ENCODE peak calls at places on chromosomes 16 and 17, in ten cellular contexts. One of them, this sample, is unnamed. For H3K4me1, the result is how much of the 10 kb centered on the place peaks cover.

GRCh38 chr17:74037320-74037719 is 166.2 kb upstream of the RPL38 start:
- DNase-seq in ovary: no peak
- DNase-seq in heart right ventricle: peak
- DNase-seq in endodermal cell: peak
- DNase-seq in fibroblast of lung: no peak
- DNase-seq in CD8-positive, alpha-beta T cell: no peak
- DNase-seq in psoas muscle: no peak
- DNase-seq in A549: peak
- DNase-seq in mammary epithelial cell: peak
- DNase-seq in left ventricle myocardium inferior: no peak
- DNase-seq in this sample: no peak

GRCh38 chr17:73283841-73284282 is 22.2 kb upstream of the CPSF4L start:
- DNase-seq in left ventricle myocardium inferior: no peak
- DNase-seq in psoas muscle: peak
- DNase-seq in heart right ventricle: no peak
- DNase-seq in A549: no peak
- DNase-seq in endodermal cell: peak
- DNase-seq in fibroblast of lung: no peak
- DNase-seq in ovary: peak
- DNase-seq in CD8-positive, alpha-beta T cell: no peak
- DNase-seq in mammary epithelial cell: no peak
- DNase-seq in this sample: peak

GRCh38 chr16:30764816-30765465 is 2.8 kb downstream of the RNF40 start:
- DNase-seq in mammary epithelial cell: no peak
- DNase-seq in psoas muscle: no peak
- DNase-seq in endodermal cell: no peak
- DNase-seq in left ventricle myocardium inferior: no peak
- DNase-seq in A549: no peak
- DNase-seq in ovary: no peak
- DNase-seq in fibroblast of lung: no peak
- DNase-seq in CD8-positive, alpha-beta T cell: no peak
- DNase-seq in heart right ventricle: no peak
- DNase-seq in this sample: no peak

GRCh38 chr16:73018796-73019455 is 29.0 kb downstream of the ZFHX3 start:
- DNase-seq in endodermal cell: peak
- DNase-seq in heart right ventricle: no peak
- DNase-seq in mammary epithelial cell: no peak
- DNase-seq in A549: no peak
- DNase-seq in CD8-positive, alpha-beta T cell: no peak
- DNase-seq in fibroblast of lung: no peak
- DNase-seq in left ventricle myocardium inferior: no peak
- DNase-seq in ovary: no peak
- DNase-seq in psoas muscle: no peak
- DNase-seq in this sample: no peak

GRCh38 chr17:17890773-17891759 is 54.3 kb upstream of the SREBF1 start:
- DNase-seq in psoas muscle: peak
- DNase-seq in CD8-positive, alpha-beta T cell: peak
- DNase-seq in endodermal cell: peak
- DNase-seq in ovary: no peak
- DNase-seq in heart right ventricle: peak
- DNase-seq in left ventricle myocardium inferior: peak
- DNase-seq in A549: peak
- DNase-seq in fibroblast of lung: peak
- DNase-seq in mammary epithelial cell: peak
- DNase-seq in this sample: no peak

GRCh38 chr17:45228121-45228941 is 6.6 kb downstream of the FMNL1 start:
- DNase-seq in heart right ventricle: no peak
- DNase-seq in psoas muscle: peak
- DNase-seq in left ventricle myocardium inferior: no peak
- DNase-seq in mammary epithelial cell: no peak
- DNase-seq in fibroblast of lung: no peak
- DNase-seq in endodermal cell: peak
- DNase-seq in CD8-positive, alpha-beta T cell: peak
- DNase-seq in ovary: no peak
- DNase-seq in A549: peak
- DNase-seq in this sample: no peak

GRCh38 chr17:36682804-36683203 is 81.4 kb downstream of the MRM1 start:
- DNase-seq in ovary: no peak
- DNase-seq in CD8-positive, alpha-beta T cell: no peak
- DNase-seq in heart right ventricle: no peak
- DNase-seq in fibroblast of lung: no peak
- DNase-seq in endodermal cell: no peak
- DNase-seq in psoas muscle: no peak
- DNase-seq in left ventricle myocardium inferior: no peak
- DNase-seq in A549: no peak
- DNase-seq in mammary epithelial cell: no peak
- DNase-seq in this sample: no peak

GRCh38 chr16:68417711-68418301 is 30.5 kb downstream of the SMPD3 start:
- DNase-seq in heart right ventricle: peak
- DNase-seq in psoas muscle: no peak
- DNase-seq in A549: no peak
- DNase-seq in CD8-positive, alpha-beta T cell: peak
- DNase-seq in mammary epithelial cell: peak
- DNase-seq in ovary: no peak
- DNase-seq in left ventricle myocardium inferior: no peak
- DNase-seq in fibroblast of lung: no peak
- DNase-seq in endodermal cell: no peak
- DNase-seq in this sample: peak

GRCh38 chr16:10622036-10622921 is 41.9 kb upstream of the EMP2 start:
- DNase-seq in CD8-positive, alpha-beta T cell: no peak
- DNase-seq in ovary: no peak
- DNase-seq in fibroblast of lung: no peak
- DNase-seq in A549: no peak
- DNase-seq in endodermal cell: peak
- DNase-seq in psoas muscle: no peak
- DNase-seq in mammary epithelial cell: no peak
- DNase-seq in heart right ventricle: peak
- DNase-seq in left ventricle myocardium inferior: peak
- DNase-seq in this sample: no peak

GRCh38 chr16:85211247-85211910 is 99.1 kb upstream of the CIBAR2 start:
- DNase-seq in fibroblast of lung: peak
- DNase-seq in CD8-positive, alpha-beta T cell: no peak
- DNase-seq in heart right ventricle: no peak
- DNase-seq in ovary: peak
- DNase-seq in A549: no peak
- DNase-seq in left ventricle myocardium inferior: no peak
- DNase-seq in psoas muscle: no peak
- DNase-seq in endodermal cell: no peak
- DNase-seq in mammary epithelial cell: peak
- DNase-seq in this sample: no peak

GRCh38 chr16:69417537-69418199 is 6.8 kb upstream of the CYB5B start:
- DNase-seq in fibroblast of lung: peak
- DNase-seq in mammary epithelial cell: no peak
- DNase-seq in ovary: no peak
- DNase-seq in psoas muscle: no peak
- DNase-seq in endodermal cell: peak
- DNase-seq in heart right ventricle: no peak
- DNase-seq in left ventricle myocardium inferior: no peak
- DNase-seq in A549: peak
- DNase-seq in CD8-positive, alpha-beta T cell: no peak
- DNase-seq in this sample: no peak

GRCh38 chr17:45087496-45087975 is 26.4 kb downstream of the NMT1 start:
- DNase-seq in fibroblast of lung: peak
- DNase-seq in CD8-positive, alpha-beta T cell: no peak
- DNase-seq in left ventricle myocardium inferior: no peak
- DNase-seq in psoas muscle: peak
- DNase-seq in endodermal cell: no peak
- DNase-seq in A549: no peak
- DNase-seq in mammary epithelial cell: no peak
- DNase-seq in ovary: no peak
- DNase-seq in heart right ventricle: no peak
- DNase-seq in this sample: peak

DNA sequence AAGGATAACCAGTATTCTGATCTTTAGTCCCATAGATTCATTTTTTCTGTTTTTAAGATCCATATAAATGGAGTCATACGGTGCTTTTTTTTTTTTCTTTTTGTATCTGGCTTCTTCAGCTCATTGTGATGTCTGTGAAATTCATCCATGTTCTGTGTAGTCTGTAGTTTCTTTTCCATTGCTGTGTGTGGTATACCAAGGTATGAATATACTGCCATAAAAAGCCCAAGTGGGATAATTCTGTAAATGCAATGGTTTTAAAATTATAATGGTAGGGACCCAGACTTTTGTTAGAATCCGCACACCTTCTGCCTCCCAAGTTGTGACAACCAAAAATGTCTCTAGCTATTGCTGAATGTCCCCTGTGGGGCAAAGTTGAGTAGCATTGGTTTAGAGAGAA is 7.6 kb downstream of the NUP93 start:
- DNase-seq in endodermal cell: no peak
- DNase-seq in mammary epithelial cell: no peak
- DNase-seq in fibroblast of lung: no peak
- DNase-seq in left ventricle myocardium inferior: no peak
- DNase-seq in psoas muscle: no peak
- DNase-seq in A549: no peak
- DNase-seq in heart right ventricle: no peak
- DNase-seq in CD8-positive, alpha-beta T cell: no peak
- DNase-seq in ovary: no peak
- DNase-seq in this sample: no peak
- H3K27ac ChIP-seq in endodermal cell: no peak
- H3K27ac ChIP-seq in mammary epithelial cell: no peak
- H3K27ac ChIP-seq in fibroblast of lung: no peak
- H3K27ac ChIP-seq in left ventricle myocardium inferior: no peak
- H3K27ac ChIP-seq in psoas muscle: no peak
- H3K27ac ChIP-seq in A549: no peak
- H3K27ac ChIP-seq in heart right ventricle: no peak
- H3K27ac ChIP-seq in CD8-positive, alpha-beta T cell: no peak
- H3K27ac ChIP-seq in ovary: no peak
- H3K27ac ChIP-seq in this sample: no peak

GRCh38 chr16:35431829-35432663 is 1972.6 kb downstream of the TP53TG3F start:
- DNase-seq in fibroblast of lung: no peak
- DNase-seq in endodermal cell: peak
- DNase-seq in heart right ventricle: no peak
- DNase-seq in mammary epithelial cell: no peak
- DNase-seq in CD8-positive, alpha-beta T cell: no peak
- DNase-seq in ovary: no peak
- DNase-seq in A549: peak
- DNase-seq in left ventricle myocardium inferior: no peak
- DNase-seq in psoas muscle: no peak
- DNase-seq in this sample: no peak
- TF ChIP-seq CTCF in fibroblast of lung: peak
- TF ChIP-seq CTCF in endodermal cell: peak
- TF ChIP-seq CTCF in heart right ventricle: peak
- TF ChIP-seq CTCF in mammary epithelial cell: peak
- TF ChIP-seq CTCF in CD8-positive, alpha-beta T cell: no peak
- TF ChIP-seq CTCF in ovary: no peak
- TF ChIP-seq CTCF in A549: no peak
- TF ChIP-seq CTCF in left ventricle myocardium inferior: peak
- TF ChIP-seq CTCF in psoas muscle: peak
- TF ChIP-seq CTCF in this sample: no peak

GRCh38 chr17:15261818-15262290 is 3.3 kb downstream of the PMP22 start:
- DNase-seq in heart right ventricle: peak
- DNase-seq in fibroblast of lung: peak
- DNase-seq in psoas muscle: no peak
- DNase-seq in CD8-positive, alpha-beta T cell: no peak
- DNase-seq in endodermal cell: peak
- DNase-seq in A549: peak
- DNase-seq in mammary epithelial cell: peak
- DNase-seq in ovary: peak
- DNase-seq in left ventricle myocardium inferior: peak
- DNase-seq in this sample: no peak

GRCh38 chr17:15258113-15258512 is 7.0 kb downstream of the PMP22 start:
- DNase-seq in ovary: no peak
- DNase-seq in A549: no peak
- DNase-seq in endodermal cell: no peak
- DNase-seq in left ventricle myocardium inferior: no peak
- DNase-seq in heart right ventricle: no peak
- DNase-seq in CD8-positive, alpha-beta T cell: no peak
- DNase-seq in fibroblast of lung: no peak
- DNase-seq in mammary epithelial cell: no peak
- DNase-seq in psoas muscle: no peak
- DNase-seq in this sample: no peak

GRCh38 chr17:15261063-15261817 is 3.9 kb downstream of the PMP22 start:
- DNase-seq in mammary epithelial cell: peak
- DNase-seq in left ventricle myocardium inferior: peak
- DNase-seq in fibroblast of lung: peak
- DNase-seq in psoas muscle: peak
- DNase-seq in ovary: peak
- DNase-seq in CD8-positive, alpha-beta T cell: no peak
- DNase-seq in endodermal cell: peak
- DNase-seq in heart right ventricle: peak
- DNase-seq in A549: peak
- DNase-seq in this sample: peak

GRCh38 chr17:15262291-15263205 is 2.6 kb downstream of the PMP22 start:
- DNase-seq in fibroblast of lung: peak
- DNase-seq in mammary epithelial cell: peak
- DNase-seq in CD8-positive, alpha-beta T cell: no peak
- DNase-seq in left ventricle myocardium inferior: peak
- DNase-seq in endodermal cell: peak
- DNase-seq in psoas muscle: peak
- DNase-seq in heart right ventricle: peak
- DNase-seq in A549: peak
- DNase-seq in ovary: peak
- DNase-seq in this sample: peak

GRCh38 chr17:15260376-15261062 is 4.6 kb downstream of the PMP22 start:
- DNase-seq in A549: peak
- DNase-seq in mammary epithelial cell: peak
- DNase-seq in fibroblast of lung: peak
- DNase-seq in heart right ventricle: peak
- DNase-seq in psoas muscle: peak
- DNase-seq in endodermal cell: peak
- DNase-seq in CD8-positive, alpha-beta T cell: peak
- DNase-seq in left ventricle myocardium inferior: peak
- DNase-seq in ovary: peak
- DNase-seq in this sample: peak
- H3K4me1 ChIP-seq in A549: under half
- H3K4me1 ChIP-seq in mammary epithelial cell: half or more
- H3K4me1 ChIP-seq in fibroblast of lung: under half
- H3K4me1 ChIP-seq in heart right ventricle: half or more
- H3K4me1 ChIP-seq in psoas muscle: half or more
- H3K4me1 ChIP-seq in endodermal cell: under half
- H3K4me1 ChIP-seq in CD8-positive, alpha-beta T cell: under half
- H3K4me1 ChIP-seq in left ventricle myocardium inferior: half or more
- H3K4me1 ChIP-seq in ovary: under half
- H3K4me1 ChIP-seq in this sample: under half

DNA sequence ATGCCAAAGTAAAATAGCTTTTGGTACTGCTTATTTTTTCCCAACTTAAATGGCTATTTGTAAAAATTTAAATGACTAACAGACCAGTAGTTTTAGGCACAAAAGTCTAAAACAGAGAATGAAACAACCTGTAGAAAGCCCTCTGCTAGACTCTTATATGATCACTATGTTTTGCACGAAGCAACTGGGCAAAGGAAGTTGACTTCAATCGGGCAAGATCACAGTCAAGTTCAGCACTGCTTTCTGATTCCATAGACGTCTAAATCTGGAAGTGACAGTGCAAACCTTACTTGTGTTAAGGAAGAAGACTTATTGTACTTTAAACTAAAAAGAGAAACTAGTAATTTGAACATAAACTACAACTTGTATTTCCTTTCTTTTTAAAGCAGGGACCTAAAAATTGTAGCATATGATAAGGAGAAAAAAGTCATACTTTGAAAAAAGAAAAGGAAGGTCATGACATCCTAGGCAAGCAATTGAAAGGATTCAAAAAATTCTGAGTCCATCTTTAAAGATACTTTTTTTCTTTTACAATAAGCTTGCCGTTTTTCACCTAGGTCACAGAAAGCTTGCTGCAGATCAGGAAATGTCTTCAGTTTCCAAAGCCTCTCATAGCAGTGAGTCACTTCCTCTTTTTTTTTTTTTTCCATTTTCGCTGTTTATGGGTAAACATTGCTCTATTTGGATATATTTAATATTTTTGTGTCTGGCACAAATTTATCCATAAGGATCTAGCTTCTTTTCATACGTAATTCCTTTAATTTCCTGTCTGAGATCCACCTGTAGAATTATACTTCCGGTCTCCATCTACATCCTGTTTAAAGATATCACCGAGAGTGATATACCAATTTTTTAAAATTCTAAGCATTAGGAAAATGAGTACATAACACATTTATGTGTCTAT is 134.8 kb downstream of the SKAP1 start:
- DNase-seq in ovary: no peak
- DNase-seq in endodermal cell: no peak
- DNase-seq in A549: peak
- DNase-seq in psoas muscle: no peak
- DNase-seq in CD8-positive, alpha-beta T cell: no peak
- DNase-seq in left ventricle myocardium inferior: no peak
- DNase-seq in heart right ventricle: no peak
- DNase-seq in fibroblast of lung: no peak
- DNase-seq in mammary epithelial cell: no peak
- DNase-seq in this sample: no peak
- H3K27ac ChIP-seq in ovary: no peak
- H3K27ac ChIP-seq in endodermal cell: no peak
- H3K27ac ChIP-seq in A549: peak
- H3K27ac ChIP-seq in psoas muscle: peak
- H3K27ac ChIP-seq in CD8-positive, alpha-beta T cell: peak
- H3K27ac ChIP-seq in left ventricle myocardium inferior: peak
- H3K27ac ChIP-seq in heart right ventricle: no peak
- H3K27ac ChIP-seq in fibroblast of lung: no peak
- H3K27ac ChIP-seq in mammary epithelial cell: no peak
- H3K27ac ChIP-seq in this sample: no peak